ENCODE peak calls at places on chromosomes 3 and 15, in eight cellular contexts. One of them, this sample, is unnamed.

GRCh38 chr3:141482250-141482937 is 4.4 kb upstream of the RASA2 start:
- DNase-seq in hepatocyte: no peak
- DNase-seq in CD8-positive, alpha-beta T cell: no peak
- DNase-seq in HCT116: peak; percentile 15
- DNase-seq in sigmoid colon: no peak
- DNase-seq in thoracic aorta: no peak
- DNase-seq in fibroblast of lung: peak; percentile 80
- DNase-seq in A549: peak; percentile 87
- DNase-seq in this sample: no peak

GRCh38 chr3:159443266-159443665 is 545.4 kb upstream of the IL12A start:
- DNase-seq in hepatocyte: no peak
- DNase-seq in A549: no peak
- DNase-seq in fibroblast of lung: peak; percentile 83
- DNase-seq in sigmoid colon: no peak
- DNase-seq in thoracic aorta: no peak
- DNase-seq in HCT116: no peak
- DNase-seq in CD8-positive, alpha-beta T cell: no peak
- DNase-seq in this sample: no peak

GRCh38 chr3:129016366-129016724 is 15.2 kb downstream of the EFCC1 start:
- DNase-seq in HCT116: no peak
- DNase-seq in CD8-positive, alpha-beta T cell: peak; percentile 68
- DNase-seq in A549: no peak
- DNase-seq in hepatocyte: peak; percentile 44
- DNase-seq in sigmoid colon: no peak
- DNase-seq in fibroblast of lung: no peak
- DNase-seq in thoracic aorta: no peak
- DNase-seq in this sample: peak; percentile 91

GRCh38 chr3:97940034-97940433 is 32.2 kb downstream of the RIOX2 start:
- DNase-seq in A549: peak; percentile 6
- DNase-seq in thoracic aorta: no peak
- DNase-seq in CD8-positive, alpha-beta T cell: no peak
- DNase-seq in hepatocyte: no peak
- DNase-seq in fibroblast of lung: no peak
- DNase-seq in HCT116: peak; percentile 0
- DNase-seq in sigmoid colon: no peak
- DNase-seq in this sample: no peak

GRCh38 chr3:196735751-196736150 is 3.9 kb upstream of the PAK2 start:
- DNase-seq in hepatocyte: no peak
- DNase-seq in A549: no peak
- DNase-seq in sigmoid colon: no peak
- DNase-seq in HCT116: no peak
- DNase-seq in thoracic aorta: no peak
- DNase-seq in CD8-positive, alpha-beta T cell: no peak
- DNase-seq in fibroblast of lung: peak; percentile 31
- DNase-seq in this sample: no peak

GRCh38 chr3:129317876-129318275 is 39.2 kb downstream of the HMCES start:
- DNase-seq in hepatocyte: no peak
- DNase-seq in thoracic aorta: no peak
- DNase-seq in A549: no peak
- DNase-seq in HCT116: no peak
- DNase-seq in sigmoid colon: no peak
- DNase-seq in CD8-positive, alpha-beta T cell: no peak
- DNase-seq in fibroblast of lung: no peak
- DNase-seq in this sample: no peak

GRCh38 chr3:160941885-160942494 is 163.2 kb downstream of the B3GALNT1 start:
- DNase-seq in sigmoid colon: peak; percentile 81
- DNase-seq in thoracic aorta: peak; percentile 36
- DNase-seq in A549: peak; percentile 65
- DNase-seq in fibroblast of lung: peak; percentile 49
- DNase-seq in CD8-positive, alpha-beta T cell: peak; percentile 72
- DNase-seq in HCT116: peak; percentile 58
- DNase-seq in hepatocyte: peak; percentile 84
- DNase-seq in this sample: no peak

GRCh38 chr15:35545316-35545824 is 595 bp downstream of the DPH6 start:
- DNase-seq in A549: peak; percentile 55
- DNase-seq in fibroblast of lung: peak; percentile 72
- DNase-seq in HCT116: peak; percentile 21
- DNase-seq in CD8-positive, alpha-beta T cell: peak; percentile 5
- DNase-seq in hepatocyte: peak; percentile 57
- DNase-seq in thoracic aorta: no peak
- DNase-seq in sigmoid colon: peak; percentile 68
- DNase-seq in this sample: peak; percentile 83

GRCh38 chr3:58683001-58683845 is 16.6 kb upstream of the FAM3D start:
- DNase-seq in fibroblast of lung: peak; percentile 90
- DNase-seq in thoracic aorta: no peak
- DNase-seq in sigmoid colon: no peak
- DNase-seq in A549: peak; percentile 7
- DNase-seq in hepatocyte: no peak
- DNase-seq in CD8-positive, alpha-beta T cell: no peak
- DNase-seq in HCT116: peak; percentile 16
- DNase-seq in this sample: no peak

GRCh38 chr15:67833504-67834248 is 6.2 kb downstream of the RNU6-1 start:
- DNase-seq in A549: peak; percentile 48
- DNase-seq in fibroblast of lung: no peak
- DNase-seq in HCT116: no peak
- DNase-seq in sigmoid colon: peak; percentile 59
- DNase-seq in hepatocyte: peak; percentile 69
- DNase-seq in thoracic aorta: no peak
- DNase-seq in CD8-positive, alpha-beta T cell: peak; percentile 37
- DNase-seq in this sample: peak; percentile 87

GRCh38 chr15:67186226-67186649 is 68.2 kb downstream of the AAGAB start:
- DNase-seq in sigmoid colon: peak; percentile 83
- DNase-seq in HCT116: no peak
- DNase-seq in CD8-positive, alpha-beta T cell: no peak
- DNase-seq in A549: peak; percentile 12
- DNase-seq in hepatocyte: no peak
- DNase-seq in thoracic aorta: no peak
- DNase-seq in fibroblast of lung: no peak
- DNase-seq in this sample: no peak

GRCh38 chr3:184472723-184473419 is 88.7 kb upstream of the EPHB3 start:
- DNase-seq in sigmoid colon: peak; percentile 80
- DNase-seq in fibroblast of lung: no peak
- DNase-seq in HCT116: no peak
- DNase-seq in CD8-positive, alpha-beta T cell: no peak
- DNase-seq in hepatocyte: no peak
- DNase-seq in thoracic aorta: no peak
- DNase-seq in A549: no peak
- DNase-seq in this sample: peak; percentile 85

GRCh38 chr15:85168642-85169173 is 187.1 kb downstream of the PDE8A start:
- DNase-seq in fibroblast of lung: peak; percentile 9
- DNase-seq in A549: peak; percentile 75
- DNase-seq in HCT116: peak; percentile 18
- DNase-seq in sigmoid colon: no peak
- DNase-seq in CD8-positive, alpha-beta T cell: peak; percentile 38
- DNase-seq in hepatocyte: peak; percentile 52
- DNase-seq in thoracic aorta: no peak
- DNase-seq in this sample: no peak

GRCh38 chr15:69395991-69396390 is 18.2 kb upstream of the KIF23 start:
- DNase-seq in hepatocyte: no peak
- DNase-seq in thoracic aorta: no peak
- DNase-seq in CD8-positive, alpha-beta T cell: no peak
- DNase-seq in sigmoid colon: no peak
- DNase-seq in A549: no peak
- DNase-seq in HCT116: no peak
- DNase-seq in fibroblast of lung: no peak
- DNase-seq in this sample: no peak

GRCh38 chr3:178514411-178514800 is 21.8 kb upstream of the KCNMB2 start:
- DNase-seq in hepatocyte: no peak
- DNase-seq in HCT116: no peak
- DNase-seq in thoracic aorta: no peak
- DNase-seq in A549: no peak
- DNase-seq in CD8-positive, alpha-beta T cell: no peak
- DNase-seq in sigmoid colon: no peak
- DNase-seq in fibroblast of lung: no peak
- DNase-seq in this sample: no peak

GRCh38 chr15:70419046-70419445 is 321.3 kb upstream of the TLE3 start:
- DNase-seq in A549: no peak
- DNase-seq in HCT116: no peak
- DNase-seq in sigmoid colon: no peak
- DNase-seq in CD8-positive, alpha-beta T cell: no peak
- DNase-seq in thoracic aorta: no peak
- DNase-seq in hepatocyte: no peak
- DNase-seq in fibroblast of lung: no peak
- DNase-seq in this sample: no peak

GRCh38 chr15:31308185-31308639 is 18.4 kb upstream of the KLF13 start:
- DNase-seq in A549: no peak
- DNase-seq in fibroblast of lung: no peak
- DNase-seq in HCT116: no peak
- DNase-seq in sigmoid colon: no peak
- DNase-seq in thoracic aorta: no peak
- DNase-seq in hepatocyte: no peak
- DNase-seq in CD8-positive, alpha-beta T cell: peak; percentile 32
- DNase-seq in this sample: no peak

GRCh38 chr15:90531147-90531546 is 1.4 kb downstream of the CRTC3 start:
- DNase-seq in fibroblast of lung: no peak
- DNase-seq in CD8-positive, alpha-beta T cell: no peak
- DNase-seq in HCT116: no peak
- DNase-seq in thoracic aorta: no peak
- DNase-seq in A549: no peak
- DNase-seq in hepatocyte: no peak
- DNase-seq in sigmoid colon: no peak
- DNase-seq in this sample: no peak

GRCh38 chr3:128993461-128994172 is at the start of gene CFAP92:
- DNase-seq in fibroblast of lung: peak; percentile 51
- DNase-seq in sigmoid colon: peak; percentile 93
- DNase-seq in HCT116: peak; percentile 23
- DNase-seq in hepatocyte: peak; percentile 94
- DNase-seq in CD8-positive, alpha-beta T cell: peak; percentile 94
- DNase-seq in A549: peak; percentile 54
- DNase-seq in thoracic aorta: peak; percentile 22
- DNase-seq in this sample: peak; percentile 97

GRCh38 chr3:89113887-89114840 is 6.7 kb downstream of the EPHA3 start:
- DNase-seq in A549: peak; percentile 69
- DNase-seq in thoracic aorta: no peak
- DNase-seq in sigmoid colon: peak; percentile 76
- DNase-seq in CD8-positive, alpha-beta T cell: no peak
- DNase-seq in hepatocyte: peak; percentile 85
- DNase-seq in fibroblast of lung: peak; percentile 70
- DNase-seq in HCT116: no peak
- DNase-seq in this sample: peak; percentile 82

DNA sequence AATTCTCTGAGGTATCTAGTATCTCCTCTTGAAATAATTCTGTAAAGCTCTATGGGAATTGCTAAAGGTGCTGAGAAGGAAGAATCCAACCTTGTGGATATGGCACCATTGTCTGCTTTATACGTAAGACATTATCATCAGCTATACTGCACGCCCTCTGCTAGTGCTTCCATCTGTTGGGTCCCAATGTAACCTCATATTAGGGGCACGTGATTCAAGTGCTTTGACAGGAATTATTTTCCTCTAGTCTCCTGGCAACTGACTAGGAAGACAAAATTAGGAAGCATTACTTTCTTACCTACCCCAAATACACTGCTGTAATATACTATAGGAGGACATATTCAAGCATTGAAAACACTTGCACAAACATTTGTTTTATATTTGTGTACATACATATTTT is 24.0 kb downstream of the COPS2 start:
- DNase-seq in thoracic aorta: no peak
- DNase-seq in A549: no peak
- DNase-seq in fibroblast of lung: no peak
- DNase-seq in hepatocyte: no peak
- DNase-seq in sigmoid colon: no peak
- DNase-seq in CD8-positive, alpha-beta T cell: no peak
- DNase-seq in HCT116: no peak
- DNase-seq in this sample: no peak
- H3K27ac ChIP-seq in thoracic aorta: no peak overlapping the region
- H3K27ac ChIP-seq in A549: no peak overlapping the region
- H3K27ac ChIP-seq in fibroblast of lung: no peak overlapping the region
- H3K27ac ChIP-seq in hepatocyte: no peak overlapping the region
- H3K27ac ChIP-seq in sigmoid colon: no peak overlapping the region
- H3K27ac ChIP-seq in CD8-positive, alpha-beta T cell: no peak overlapping the region
- H3K27ac ChIP-seq in HCT116: no peak overlapping the region
- H3K27ac ChIP-seq in this sample: no peak overlapping the region

GRCh38 chr3:138328341-138328740 is 1.3 kb downstream of the NME9 start:
- DNase-seq in HCT116: no peak
- DNase-seq in CD8-positive, alpha-beta T cell: no peak
- DNase-seq in A549: peak; percentile 11
- DNase-seq in thoracic aorta: no peak
- DNase-seq in fibroblast of lung: peak; percentile 27
- DNase-seq in hepatocyte: peak; percentile 24
- DNase-seq in sigmoid colon: no peak
- DNase-seq in this sample: no peak
- TF ChIP-seq CTCF in HCT116: peak; percentile 34
- TF ChIP-seq CTCF in CD8-positive, alpha-beta T cell: no peak
- TF ChIP-seq CTCF in A549: peak; percentile 19
- TF ChIP-seq CTCF in thoracic aorta: no peak
- TF ChIP-seq CTCF in fibroblast of lung: no peak
- TF ChIP-seq CTCF in hepatocyte: peak; percentile 18
- TF ChIP-seq CTCF in sigmoid colon: no peak
- TF ChIP-seq CTCF in this sample: no peak

DNA sequence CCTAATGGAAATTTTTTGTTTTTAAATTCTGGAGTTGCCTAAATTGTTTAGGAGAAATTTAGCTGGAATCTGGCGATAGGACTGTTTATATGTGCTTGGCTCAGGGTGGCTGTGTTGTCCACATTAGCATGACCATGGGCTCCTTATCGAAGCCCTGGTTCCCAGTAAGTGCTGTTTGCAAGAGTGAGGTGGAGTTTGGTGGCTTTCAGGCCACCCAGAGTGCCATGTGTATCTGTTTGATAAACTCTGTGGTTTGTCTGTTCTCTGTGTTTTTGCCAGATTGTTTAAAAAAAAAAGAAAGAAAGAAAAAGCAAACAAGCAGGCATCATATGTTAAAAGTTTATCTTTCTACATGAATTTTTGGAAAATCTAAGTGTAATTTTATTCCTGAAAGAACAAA is 51.5 kb downstream of the PLCL2 start:
- DNase-seq in hepatocyte: no peak
- DNase-seq in thoracic aorta: no peak
- DNase-seq in sigmoid colon: no peak
- DNase-seq in HCT116: no peak
- DNase-seq in CD8-positive, alpha-beta T cell: peak; percentile 20
- DNase-seq in fibroblast of lung: no peak
- DNase-seq in A549: no peak
- DNase-seq in this sample: no peak
- H3K27ac ChIP-seq in hepatocyte: no peak overlapping the region
- H3K27ac ChIP-seq in thoracic aorta: no peak overlapping the region
- H3K27ac ChIP-seq in sigmoid colon: no peak overlapping the region
- H3K27ac ChIP-seq in HCT116: no peak overlapping the region
- H3K27ac ChIP-seq in CD8-positive, alpha-beta T cell: no peak overlapping the region
- H3K27ac ChIP-seq in fibroblast of lung: no peak overlapping the region
- H3K27ac ChIP-seq in A549: no peak overlapping the region
- H3K27ac ChIP-seq in this sample: no peak overlapping the region

DNA sequence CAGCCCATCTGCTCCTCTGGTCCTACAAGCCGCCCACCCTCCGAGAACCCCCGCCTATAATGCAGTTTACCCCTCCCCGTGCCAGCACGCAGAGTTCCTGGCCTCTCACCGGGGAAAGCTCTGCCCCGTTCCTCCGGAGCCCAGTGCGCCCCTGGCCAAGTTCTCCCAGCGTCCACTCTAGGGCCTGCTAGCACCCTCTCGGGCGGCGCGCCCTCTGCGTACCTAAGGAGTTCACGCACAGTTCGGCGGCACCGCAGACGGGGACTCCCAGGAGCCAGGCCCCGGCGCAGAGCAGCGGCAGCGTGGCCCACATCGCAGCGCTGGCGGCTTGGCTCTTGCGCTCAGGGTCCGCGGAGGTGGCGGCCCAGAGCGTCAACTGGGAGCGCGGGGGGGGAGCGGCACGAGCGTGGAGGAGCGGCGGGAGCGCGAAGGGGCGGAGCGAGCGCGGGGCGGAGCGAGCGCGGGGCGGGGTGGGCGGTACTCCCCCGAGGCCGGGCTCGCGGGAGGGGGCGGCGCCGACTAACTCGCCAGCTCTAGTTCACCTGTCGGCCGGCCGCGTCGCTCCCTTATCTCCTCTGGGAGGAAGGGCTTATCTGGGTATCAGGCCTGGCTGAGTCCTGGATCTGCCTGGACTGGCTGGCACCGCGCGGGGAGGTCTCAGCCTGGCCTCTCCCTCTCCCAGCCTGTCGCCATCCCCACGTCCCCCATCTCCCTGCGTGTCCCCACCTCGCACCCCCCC is at the start of gene CTSH:
- DNase-seq in HCT116: no peak
- DNase-seq in CD8-positive, alpha-beta T cell: peak; percentile 72
- DNase-seq in thoracic aorta: no peak
- DNase-seq in hepatocyte: peak; percentile 95
- DNase-seq in A549: peak; percentile 65
- DNase-seq in sigmoid colon: peak; percentile 87
- DNase-seq in fibroblast of lung: peak; percentile 58
- DNase-seq in this sample: peak; percentile 96
- TF ChIP-seq CTCF in HCT116: no peak
- TF ChIP-seq CTCF in CD8-positive, alpha-beta T cell: no peak
- TF ChIP-seq CTCF in thoracic aorta: no peak
- TF ChIP-seq CTCF in hepatocyte: no peak
- TF ChIP-seq CTCF in A549: no peak
- TF ChIP-seq CTCF in sigmoid colon: no peak
- TF ChIP-seq CTCF in fibroblast of lung: no peak
- TF ChIP-seq CTCF in this sample: no peak